ENCODE peak calls at places on chromosomes 1 and 21, in seven cellular contexts. K is osteocyte; I is activated naive CD4-positive, alpha-beta T cell treated with Interleukin-2 at 50 U/mL for 16 hours; F is LHCN-M2; W is nephron progenitor cell; B is activated naive CD8-positive, alpha-beta T cell treated with anti-CD3 and anti-CD28 coated beads, Interleukin-2, amount 50 U/mL, for 24 hours; N is CD4-positive, alpha-beta T cell. R is an unnamed sample.

GRCh38 chr1:169041371-169041770 is 65.1 kb upstream of the ATP1B1 start:
- DNase-seq in K (no peak), I (no peak), F (no peak), W (no peak), B (no peak), N (no peak), R (no peak)

GRCh38 chr1:117127840-117128239 is 6.3 kb upstream of the TRIM45 start:
- DNase-seq in K (no peak), I (no peak), F (no peak), W (no peak), B (no peak), N (no peak), R (no peak)

GRCh38 chr1:239457491-239458488 is 71.4 kb downstream of the CHRM3 start:
- DNase-seq in K (no peak), I (no peak), F (no peak), W (no peak), B (no peak), N (no peak), R (no peak)

GRCh38 chr1:92820024-92820423 is 11.8 kb upstream of the RPL5 start:
- DNase-seq in K (no peak), I (no peak), F (peak), W (no peak), B (no peak), N (no peak), R (no peak)

GRCh38 chr1:206935491-206936067 is 10.7 kb downstream of the PIGR start:
- DNase-seq in K (no peak), I (peak), F (peak), W (peak), B (peak), N (peak), R (no peak)

GRCh38 chr1:155208656-155209372 is at the start of gene MTX1:
- DNase-seq in K (peak), I (peak), F (peak), W (peak), B (peak), N (peak), R (peak)

GRCh38 chr1:163588796-163589195 is 267.0 kb downstream of the NUF2 start:
- DNase-seq in K (no peak), I (no peak), F (no peak), W (no peak), B (no peak), N (no peak), R (no peak)

GRCh38 chr1:31672988-31673387 is 28.3 kb upstream of the PEF1 start:
- DNase-seq in K (no peak), I (no peak), F (peak), W (no peak), B (no peak), N (no peak), R (peak)

GRCh38 chr1:114037503-114037890 is 58.2 kb downstream of the OLFML3 start:
- DNase-seq in K (no peak), I (no peak), F (no peak), W (no peak), B (no peak), N (no peak), R (no peak)

GRCh38 chr1:95309031-95309459 is 75.0 kb downstream of the RWDD3 start:
- DNase-seq in K (no peak), I (no peak), F (peak), W (peak), B (no peak), N (no peak), R (peak)

GRCh38 chr1:22654692-22655091 is 1.7 kb downstream of the C1QB start:
- DNase-seq in K (no peak), I (no peak), F (no peak), W (no peak), B (no peak), N (no peak), R (no peak)

GRCh38 chr21:45857761-45858160 is 123.8 kb upstream of the COL6A1 start:
- DNase-seq in K (no peak), I (no peak), F (no peak), W (no peak), B (no peak), N (no peak), R (no peak)

GRCh38 chr21:43372663-43373386 is 54.1 kb downstream of the SIK1 start:
- DNase-seq in K (no peak), I (no peak), F (no peak), W (no peak), B (no peak), N (no peak), R (no peak)

GRCh38 chr1:51569284-51570062 is 47.4 kb upstream of the OSBPL9 start:
- DNase-seq in K (no peak), I (peak), F (peak), W (no peak), B (peak), N (peak), R (peak)

GRCh38 chr1:2481885-2482284 is 5.8 kb downstream of the PLCH2 start:
- DNase-seq in K (no peak), I (no peak), F (no peak), W (no peak), B (no peak), N (no peak), R (no peak)

GRCh38 chr1:213931804-213932203 is 56.0 kb upstream of the PROX1 start:
- DNase-seq in K (no peak), I (no peak), F (peak), W (no peak), B (no peak), N (no peak), R (no peak)

GRCh38 chr1:71101839-71102376 is 21.1 kb upstream of the ZRANB2 start:
- DNase-seq in K (no peak), I (no peak), F (no peak), W (no peak), B (no peak), N (no peak), R (no peak)

GRCh38 chr1:110542730-110543129 is 23.8 kb upstream of the KCNA10 start:
- DNase-seq in K (no peak), I (no peak), F (peak), W (peak), B (no peak), N (no peak), R (no peak)

GRCh38 chr1:25246600-25247023 is 642 bp downstream of the RSRP1 start:
- DNase-seq in K (no peak), I (peak), F (no peak), W (peak), B (peak), N (no peak), R (no peak)

GRCh38 chr1:243748706-243749283 is 101.2 kb downstream of the AKT3 start:
- DNase-seq in K (no peak), I (no peak), F (peak), W (no peak), B (no peak), N (no peak), R (peak)

GRCh38 chr1:54591127-54591756 is 32.1 kb downstream of the FAM151A start:
- DNase-seq in K (no peak), I (no peak), F (no peak), W (no peak), B (no peak), N (no peak), R (no peak)

GRCh38 chr1:157045251-157046218 is at the start of gene ARHGEF11:
- DNase-seq in K (peak), I (peak), F (peak), W (peak), B (peak), N (no peak), R (peak)

GRCh38 chr1:189429610-189430009 is 1048.1 kb downstream of the BRINP3 start:
- DNase-seq in K (no peak), I (no peak), F (no peak), W (peak), B (no peak), N (no peak), R (no peak)

GRCh38 chr21:45747802-45748445 is 104.4 kb downstream of the PCBP3 start:
- DNase-seq in K (peak), I (no peak), F (peak), W (no peak), B (no peak), N (no peak), R (peak)

GRCh38 chr1:162386292-162387225 is 5.0 kb downstream of the C1orf226 start:
- DNase-seq in K (peak), I (no peak), F (no peak), W (no peak), B (no peak), N (no peak), R (no peak)

GRCh38 chr21:30234643-30235042 is 18.7 kb upstream of the CLDN8 start:
- DNase-seq in K (no peak), I (no peak), F (no peak), W (no peak), B (no peak), N (no peak), R (no peak)

GRCh38 chr1:157963713-157964112 is 29.7 kb upstream of the KIRREL1 start:
- DNase-seq in K (peak), I (peak), F (peak), W (peak), B (peak), N (peak), R (peak)

GRCh38 chr1:167491586-167492408 is 26.5 kb downstream of the CD247 start:
- DNase-seq in K (no peak), I (peak), F (no peak), W (no peak), B (no peak), N (no peak), R (no peak)

GRCh38 chr1:1068374-1069060 is 5.6 kb downstream of the RNF223 start:
- DNase-seq in K (no peak), I (peak), F (no peak), W (peak), B (no peak), N (peak), R (no peak)

GRCh38 chr21:42308914-42309752 is 6.1 kb downstream of the TFF3 start:
- DNase-seq in K (no peak), I (no peak), F (no peak), W (no peak), B (no peak), N (no peak), R (no peak)

GRCh38 chr1:158019177-158019868 is 25.9 kb downstream of the KIRREL1 start:
- DNase-seq in K (no peak), I (no peak), F (peak), W (peak), B (no peak), N (no peak), R (no peak)

GRCh38 chr1:180842052-180842451 is 70.6 kb upstream of the KIAA1614 start:
- DNase-seq in K (no peak), I (no peak), F (peak), W (no peak), B (no peak), N (no peak), R (no peak)

GRCh38 chr1:17661546-17662157 is 93.5 kb upstream of the ACTL8 start:
- DNase-seq in K (peak), I (peak), F (peak), W (peak), B (peak), N (peak), R (peak)

GRCh38 chr1:61539720-61540462 is 185.1 kb downstream of the TM2D1 start:
- DNase-seq in K (no peak), I (no peak), F (peak), W (no peak), B (no peak), N (no peak), R (no peak)

R was measured in NCI-H1694 treated with DMSO at 0.1 percent for 48 hours.